ENCODE peak calls at places on chromosome 13, in four cellular contexts. One of them, this sample, is unnamed.

GRCh38 chr13:93066187-93066586 is 160.4 kb upstream of the GPC6 start:
- DNase-seq in PC-9: no peak
- DNase-seq in colonic mucosa: no peak
- DNase-seq in stomach: no peak
- DNase-seq in this sample: peak; percentile 43

GRCh38 chr13:47945738-47946137 is 55.3 kb downstream of the SUCLA2 start:
- DNase-seq in PC-9: no peak
- DNase-seq in colonic mucosa: no peak
- DNase-seq in stomach: no peak
- DNase-seq in this sample: peak; percentile 8

GRCh38 chr13:47553329-47553977 is 447.6 kb downstream of the SUCLA2 start:
- DNase-seq in PC-9: no peak
- DNase-seq in colonic mucosa: no peak
- DNase-seq in stomach: no peak
- DNase-seq in this sample: no peak

GRCh38 chr13:34459856-34460255 is 482.2 kb upstream of the NBEA start:
- DNase-seq in PC-9: no peak
- DNase-seq in colonic mucosa: no peak
- DNase-seq in stomach: no peak
- DNase-seq in this sample: no peak

GRCh38 chr13:90719452-90719851 is 628.0 kb upstream of the MIR17HG start:
- DNase-seq in PC-9: no peak
- DNase-seq in colonic mucosa: no peak
- DNase-seq in stomach: no peak
- DNase-seq in this sample: no peak

GRCh38 chr13:114234266-114234644 is 442 bp upstream of the CDC16 start:
- DNase-seq in PC-9: no peak
- DNase-seq in colonic mucosa: no peak
- DNase-seq in stomach: no peak
- DNase-seq in this sample: no peak

GRCh38 chr13:73702419-73703071 is 431.7 kb downstream of the KLF12 start:
- DNase-seq in PC-9: no peak
- DNase-seq in colonic mucosa: no peak
- DNase-seq in stomach: no peak
- DNase-seq in this sample: peak; percentile 79

GRCh38 chr13:58048670-58049069 is 417.1 kb downstream of the PCDH17 start:
- DNase-seq in PC-9: no peak
- DNase-seq in colonic mucosa: no peak
- DNase-seq in stomach: no peak
- DNase-seq in this sample: no peak

GRCh38 chr13:43648733-43649132 is 138.0 kb downstream of the ENOX1 start:
- DNase-seq in PC-9: no peak
- DNase-seq in colonic mucosa: no peak
- DNase-seq in stomach: no peak
- DNase-seq in this sample: no peak

GRCh38 chr13:79451500-79451962 is 29.4 kb upstream of the NDFIP2 start:
- DNase-seq in PC-9: no peak
- DNase-seq in colonic mucosa: no peak
- DNase-seq in stomach: no peak
- DNase-seq in this sample: peak; percentile 61

GRCh38 chr13:51040431-51040830 is 70.6 kb downstream of the C13orf42 start:
- DNase-seq in PC-9: no peak
- DNase-seq in colonic mucosa: no peak
- DNase-seq in stomach: no peak
- DNase-seq in this sample: no peak

GRCh38 chr13:108700421-108701170 is 71.2 kb downstream of the MYO16 start:
- DNase-seq in PC-9: peak; percentile 67
- DNase-seq in colonic mucosa: no peak
- DNase-seq in stomach: no peak
- DNase-seq in this sample: peak; percentile 25

GRCh38 chr13:103794526-103794925 is 728.3 kb upstream of the SLC10A2 start:
- DNase-seq in PC-9: no peak
- DNase-seq in colonic mucosa: no peak
- DNase-seq in stomach: no peak
- DNase-seq in this sample: no peak

GRCh38 chr13:33178197-33178699 is 107.3 kb downstream of the STARD13 start:
- DNase-seq in PC-9: no peak
- DNase-seq in colonic mucosa: no peak
- DNase-seq in stomach: no peak
- DNase-seq in this sample: no peak

GRCh38 chr13:97934590-97934989 is 18.9 kb upstream of the IPO5 start:
- DNase-seq in PC-9: no peak
- DNase-seq in colonic mucosa: no peak
- DNase-seq in stomach: no peak
- DNase-seq in this sample: no peak

GRCh38 chr13:39779337-39780270 is 124.1 kb downstream of the COG6 start:
- DNase-seq in PC-9: no peak
- DNase-seq in colonic mucosa: no peak
- DNase-seq in stomach: no peak
- DNase-seq in this sample: no peak

DNA sequence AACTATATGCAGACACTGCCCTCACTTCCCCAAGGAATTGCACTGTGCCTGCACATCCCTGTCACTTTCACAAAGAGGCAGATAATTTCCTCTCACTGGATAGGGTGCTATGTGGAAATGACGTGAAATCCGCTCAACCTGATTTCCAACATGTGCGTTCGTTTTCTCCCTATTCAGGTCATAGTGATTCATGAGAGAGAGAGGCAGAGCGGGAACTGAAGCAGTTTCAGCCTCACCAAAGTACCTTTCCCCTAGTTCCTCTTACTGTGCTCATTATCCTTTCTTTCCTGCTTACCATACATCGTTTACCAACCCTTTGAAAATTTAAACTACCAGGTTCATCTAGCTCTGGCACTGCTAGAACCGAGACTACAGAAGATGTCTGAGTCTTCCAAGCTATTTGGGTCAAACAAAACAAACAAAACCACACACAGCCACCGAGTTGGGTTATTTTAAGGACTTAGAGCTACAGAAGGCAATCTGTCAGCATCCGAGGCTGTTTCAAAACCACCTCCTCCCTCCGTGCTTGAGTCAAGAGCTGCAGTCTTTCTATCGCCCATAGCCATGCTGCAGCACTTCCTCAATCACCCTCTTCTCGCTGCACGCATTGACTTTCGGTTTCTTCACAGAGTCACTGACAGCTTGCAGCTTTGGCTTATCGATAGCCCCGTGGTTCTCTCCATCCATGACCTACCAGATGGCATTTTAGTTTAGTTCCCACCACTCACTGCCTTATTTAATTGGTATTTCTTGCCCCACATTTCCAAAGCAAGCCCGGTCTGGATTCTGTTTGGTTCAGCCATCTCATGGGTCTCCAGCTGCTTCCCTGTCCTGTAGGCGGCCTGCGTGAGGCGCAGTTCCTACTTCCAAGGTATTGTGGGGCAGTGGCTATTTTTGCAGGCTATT is 1395.8 kb downstream of the EFNB2 start:
- DNase-seq in PC-9: peak; percentile 77
- DNase-seq in colonic mucosa: peak; percentile 52
- DNase-seq in stomach: peak; percentile 27
- DNase-seq in this sample: no peak
- TF ChIP-seq CTCF in PC-9: peak; percentile 65
- TF ChIP-seq CTCF in colonic mucosa: no peak
- TF ChIP-seq CTCF in stomach: no peak
- TF ChIP-seq CTCF in this sample: no peak

GRCh38 chr13:109761695-109762094 is 24.7 kb downstream of the IRS2 start:
- DNase-seq in PC-9: no peak
- DNase-seq in colonic mucosa: no peak
- DNase-seq in stomach: no peak
- DNase-seq in this sample: peak; percentile 93

GRCh38 chr13:109764045-109764444 is 22.3 kb downstream of the IRS2 start:
- DNase-seq in PC-9: no peak
- DNase-seq in colonic mucosa: no peak
- DNase-seq in stomach: no peak
- DNase-seq in this sample: no peak

GRCh38 chr13:109767023-109767422 is 19.4 kb downstream of the IRS2 start:
- DNase-seq in PC-9: no peak
- DNase-seq in colonic mucosa: no peak
- DNase-seq in stomach: no peak
- DNase-seq in this sample: no peak

GRCh38 chr13:109762791-109763190 is 23.6 kb downstream of the IRS2 start:
- DNase-seq in PC-9: no peak
- DNase-seq in colonic mucosa: no peak
- DNase-seq in stomach: no peak
- DNase-seq in this sample: no peak

GRCh38 chr13:109764474-109765292 is 21.7 kb downstream of the IRS2 start:
- DNase-seq in PC-9: no peak
- DNase-seq in colonic mucosa: no peak
- DNase-seq in stomach: no peak
- DNase-seq in this sample: peak; percentile 73
- H3K4me1 ChIP-seq in PC-9: peaks cover 26% of the 10 kb centered on the region
- H3K4me1 ChIP-seq in colonic mucosa: no peaks in the 10 kb centered on the region
- H3K4me1 ChIP-seq in stomach: peaks cover 30% of the 10 kb centered on the region
- H3K4me1 ChIP-seq in this sample: peaks cover 29% of the 10 kb centered on the region

DNA sequence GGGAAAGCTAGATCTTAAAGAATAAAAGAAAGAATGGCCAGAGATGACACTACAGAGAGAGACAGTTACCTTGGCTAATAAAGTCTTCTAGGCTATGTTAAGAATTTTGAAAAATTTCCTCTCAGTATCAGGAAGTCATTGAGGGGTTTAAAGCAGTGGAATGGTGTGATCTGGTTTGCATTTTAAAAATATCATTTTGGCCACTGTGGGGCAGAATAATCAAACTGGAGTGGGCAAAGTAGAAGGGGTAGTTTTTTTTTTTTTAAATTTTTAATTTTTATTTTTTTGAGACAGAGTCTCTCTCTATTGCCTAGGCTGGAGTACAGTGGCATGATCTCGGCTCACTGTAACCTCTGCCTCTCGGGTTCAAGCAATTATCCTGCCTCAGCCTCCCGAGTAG is 4.4 kb upstream of the CNMD start:
- DNase-seq in PC-9: no peak
- DNase-seq in colonic mucosa: no peak
- DNase-seq in stomach: no peak
- DNase-seq in this sample: no peak
- H3K27me3 ChIP-seq in PC-9: peaks cover 70% of the 10 kb centered on the region
- H3K27me3 ChIP-seq in colonic mucosa: peaks cover 12% of the 10 kb centered on the region
- H3K27me3 ChIP-seq in stomach: peaks cover 20% of the 10 kb centered on the region
- H3K27me3 ChIP-seq in this sample: peaks cover 40% of the 10 kb centered on the region

GRCh38 chr13:110812111-110812868 is 98.8 kb downstream of the ING1 start:
- DNase-seq in PC-9: no peak
- DNase-seq in colonic mucosa: no peak
- DNase-seq in stomach: no peak
- DNase-seq in this sample: no peak
- TF ChIP-seq CTCF in PC-9: no peak
- TF ChIP-seq CTCF in colonic mucosa: no peak
- TF ChIP-seq CTCF in stomach: no peak
- TF ChIP-seq CTCF in this sample: peak; percentile 13

DNA sequence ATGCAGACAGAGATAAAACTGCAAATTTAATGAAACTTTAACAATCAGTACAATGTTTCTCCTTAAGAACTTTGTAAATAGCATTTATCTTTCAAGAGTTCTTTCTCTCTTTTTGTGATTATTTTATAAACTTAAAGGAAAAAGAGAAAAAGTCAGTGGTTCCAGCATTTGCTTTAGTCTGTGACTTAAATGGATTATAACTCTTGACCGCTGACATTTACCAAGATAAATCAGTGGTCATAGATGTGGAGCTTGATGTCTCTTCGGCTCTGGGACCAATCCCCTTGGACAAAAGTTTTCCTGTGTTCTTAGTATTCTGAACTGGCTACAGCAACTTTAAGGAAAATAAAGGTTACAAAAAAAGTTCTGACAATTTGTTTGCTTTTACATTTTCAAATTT is 162.6 kb downstream of the TM9SF2 start:
- DNase-seq in PC-9: peak; percentile 6
- DNase-seq in colonic mucosa: no peak
- DNase-seq in stomach: no peak
- DNase-seq in this sample: no peak
- H3K4me1 ChIP-seq in PC-9: no peaks in the 10 kb centered on the region
- H3K4me1 ChIP-seq in colonic mucosa: no peaks in the 10 kb centered on the region
- H3K4me1 ChIP-seq in stomach: peaks cover 7% of the 10 kb centered on the region
- H3K4me1 ChIP-seq in this sample: no peaks in the 10 kb centered on the region

GRCh38 chr13:99949657-99950413 is 21.7 kb downstream of the ZIC5 start:
- DNase-seq in PC-9: no peak
- DNase-seq in colonic mucosa: no peak
- DNase-seq in stomach: no peak
- DNase-seq in this sample: no peak
- H3K27me3 ChIP-seq in PC-9: peaks cover 21% of the 10 kb centered on the region
- H3K27me3 ChIP-seq in colonic mucosa: peaks cover 14% of the 10 kb centered on the region
- H3K27me3 ChIP-seq in stomach: peaks cover 20% of the 10 kb centered on the region
- H3K27me3 ChIP-seq in this sample: peaks cover 78% of the 10 kb centered on the region

DNA sequence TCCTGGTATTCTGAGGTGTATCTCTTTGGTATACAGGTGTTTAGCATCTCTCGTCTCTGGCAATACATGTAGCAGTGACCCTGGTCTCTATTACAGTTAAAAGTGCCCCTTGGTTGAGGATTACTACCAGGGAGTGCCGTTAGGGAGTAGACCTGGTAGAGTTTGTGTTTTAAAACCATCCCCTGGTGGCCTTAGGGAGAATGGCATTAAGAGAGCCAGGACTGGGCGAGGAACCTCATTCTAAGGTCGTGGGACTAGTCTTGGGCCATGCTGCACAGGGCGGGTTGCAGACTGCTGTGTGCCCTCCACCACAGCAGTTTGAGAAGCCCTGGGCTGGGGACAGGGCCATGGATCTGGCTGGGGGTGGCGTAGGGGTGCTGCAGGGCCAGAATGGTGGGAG is 35.0 kb downstream of the B3GLCT start:
- DNase-seq in PC-9: no peak
- DNase-seq in colonic mucosa: no peak
- DNase-seq in stomach: no peak
- DNase-seq in this sample: no peak
- TF ChIP-seq CTCF in PC-9: peak; percentile 44
- TF ChIP-seq CTCF in colonic mucosa: no peak
- TF ChIP-seq CTCF in stomach: no peak
- TF ChIP-seq CTCF in this sample: peak; percentile 37

DNA sequence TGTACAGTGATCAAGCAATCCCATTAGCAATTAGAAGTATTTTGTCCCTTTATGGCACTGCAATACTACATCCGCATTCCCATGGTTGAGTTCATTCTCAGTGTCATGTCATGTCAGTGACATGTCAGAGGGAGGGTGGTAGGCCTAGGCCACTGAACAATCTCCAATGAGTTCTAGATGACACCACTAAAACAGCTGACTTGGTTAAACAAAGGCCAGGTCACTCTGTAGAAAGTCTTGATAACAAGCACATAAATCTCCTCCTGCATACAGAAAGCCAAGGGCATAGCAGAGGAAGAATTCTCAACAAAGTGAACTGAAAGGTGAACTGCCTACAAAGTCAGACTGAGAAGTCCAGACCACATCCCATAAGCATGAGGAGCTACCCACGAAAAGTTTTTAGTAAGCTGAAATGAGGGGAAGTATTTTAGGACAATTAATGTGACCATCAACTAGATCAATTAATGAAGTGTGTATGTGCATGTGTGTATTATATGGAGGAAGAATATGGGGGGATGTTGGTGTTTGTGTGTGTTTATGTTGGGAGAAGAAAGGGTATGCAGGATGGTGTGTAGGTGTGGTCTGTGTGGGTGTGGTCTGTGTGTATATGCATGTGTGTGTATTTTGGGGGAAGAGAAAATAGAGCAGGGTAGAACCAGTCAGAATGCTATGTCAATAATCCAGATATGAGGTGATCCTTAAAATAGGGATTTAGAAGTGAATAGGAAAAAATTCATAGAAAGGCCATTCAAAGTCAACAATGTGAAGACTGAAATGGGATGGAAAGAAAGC is 67.7 kb downstream of the TBC1D4 start:
- DNase-seq in PC-9: no peak
- DNase-seq in colonic mucosa: no peak
- DNase-seq in stomach: no peak
- DNase-seq in this sample: no peak
- H3K4me1 ChIP-seq in PC-9: peaks cover 44% of the 10 kb centered on the region
- H3K4me1 ChIP-seq in colonic mucosa: no peaks in the 10 kb centered on the region
- H3K4me1 ChIP-seq in stomach: peaks cover 41% of the 10 kb centered on the region
- H3K4me1 ChIP-seq in this sample: no peaks in the 10 kb centered on the region

This sample was measured in foreskin keratinocyte.